ENCODE peak calls at places on chromosomes 16 and 17, in five cellular contexts. N is SK-N-SH, K is GM23248, V is MM.1S, F is HCT116. P is an unnamed sample.

GRCh38 chr16:85616608-85617311 is 3.6 kb downstream of the GSE1 start:
- DNase-seq in N (peak), K (no peak), V (no peak), F (no peak), P (no peak)

GRCh38 chr16:85579199-85579598 is 33.9 kb upstream of the GSE1 start:
- DNase-seq in N (no peak), K (no peak), V (no peak), F (no peak), P (no peak)

GRCh38 chr16:20675488-20676267 is 21.8 kb downstream of the ACSM1 start:
- DNase-seq in N (no peak), K (peak), V (no peak), F (peak), P (peak)

GRCh38 chr17:35117984-35118383 is 1.7 kb downstream of the RAD51D start:
- DNase-seq in N (no peak), K (peak), V (peak), F (no peak), P (no peak)

GRCh38 chr17:8668181-8668740 is 37.7 kb upstream of the MYH10 start:
- DNase-seq in N (no peak), K (no peak), V (no peak), F (no peak), P (no peak)

GRCh38 chr17:27296427-27296979 is 2.6 kb downstream of the WSB1 start:
- DNase-seq in N (no peak), K (peak), V (no peak), F (no peak), P (peak)

GRCh38 chr16:74568961-74569631 is 37.8 kb downstream of the GLG1 start:
- DNase-seq in N (no peak), K (peak), V (no peak), F (no peak), P (no peak)

GRCh38 chr16:87392823-87393679 is 915 bp downstream of the MAP1LC3B start:
- DNase-seq in N (peak), K (peak), V (peak), F (no peak), P (peak)

GRCh38 chr17:57584050-57584551 is 161.0 kb downstream of the CCDC182 start:
- DNase-seq in N (peak), K (peak), V (no peak), F (no peak), P (no peak)

GRCh38 chr16:24035127-24035842 is 199.5 kb downstream of the PRKCB start:
- DNase-seq in N (no peak), K (no peak), V (no peak), F (no peak), P (no peak)

GRCh38 chr17:1999557-2000251 is 25.4 kb downstream of the RTN4RL1 start:
- DNase-seq in N (peak), K (peak), V (peak), F (no peak), P (peak)

GRCh38 chr16:58041628-58041955 is 16.0 kb downstream of the MMP15 start:
- DNase-seq in N (peak), K (no peak), V (no peak), F (no peak), P (no peak)

GRCh38 chr16:58040496-58040846 is 14.9 kb downstream of the MMP15 start:
- DNase-seq in N (peak), K (no peak), V (no peak), F (no peak), P (no peak)

GRCh38 chr16:58039829-58040495 is 14.4 kb downstream of the MMP15 start:
- DNase-seq in N (peak), K (no peak), V (no peak), F (no peak), P (no peak)

GRCh38 chr16:58042001-58042885 is 16.7 kb downstream of the MMP15 start:
- DNase-seq in N (peak), K (no peak), V (no peak), F (no peak), P (no peak)

GRCh38 chr16:58040945-58041627 is 15.5 kb downstream of the MMP15 start:
- DNase-seq in N (peak), K (no peak), V (no peak), F (no peak), P (no peak)
- H2AFZ ChIP-seq in N (no peak), K (no peak), V (no peak), F (no peak), P (no peak)

DNA sequence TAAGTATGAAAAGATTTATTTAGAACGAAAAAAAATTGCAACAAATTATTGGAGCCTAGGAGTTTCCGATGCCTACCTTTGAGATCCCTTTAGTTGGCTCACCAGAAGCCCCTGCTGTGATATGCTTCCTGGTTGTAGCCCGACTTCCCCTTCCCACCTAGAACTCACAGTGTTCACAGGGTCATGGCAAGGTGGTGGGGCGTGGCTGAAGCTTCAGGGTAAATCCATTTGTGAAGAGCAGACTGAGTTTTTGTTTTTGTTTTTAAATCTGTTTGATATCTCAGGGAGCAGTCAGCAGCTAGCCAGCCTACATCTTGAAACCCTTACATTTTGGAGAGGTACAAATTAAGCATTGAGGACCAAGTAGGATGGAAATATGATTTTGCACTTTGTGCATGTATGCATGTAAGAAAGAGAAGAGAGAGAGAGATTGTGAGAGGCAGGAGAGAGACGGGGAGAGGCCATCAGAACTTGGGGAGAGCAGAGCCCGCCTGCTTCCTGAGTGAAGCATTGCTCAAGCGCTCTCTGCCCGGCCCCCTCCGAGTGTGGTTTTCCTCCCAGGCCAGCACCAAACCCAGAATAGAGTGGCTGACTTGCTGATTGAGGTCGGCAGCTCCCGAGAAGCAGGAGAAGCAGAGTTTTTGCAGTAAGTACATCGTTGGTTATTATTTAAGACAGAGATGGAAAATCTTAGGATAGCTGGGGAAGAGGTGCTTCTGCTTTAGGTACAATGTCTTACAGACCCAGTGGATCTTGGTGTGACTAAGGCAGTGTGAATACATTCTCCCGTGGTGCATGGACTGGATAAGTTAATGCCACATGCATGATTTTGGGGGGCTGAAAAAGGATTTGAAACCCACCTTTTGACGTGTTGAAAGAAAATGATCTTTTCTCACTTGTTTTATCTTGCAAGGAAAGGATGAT is 64.2 kb downstream of the SPECC1 start:
- DNase-seq in N (no peak), K (no peak), V (peak), F (no peak), P (no peak)
- TF ChIP-seq EZH2phosphoT487 in N (no peak), K (no peak), V (no peak), F (no peak), P (no peak)

GRCh38 chr17:81350320-81350686 is 45.0 kb upstream of the BAHCC1 start:
- DNase-seq in N (no peak), K (no peak), V (no peak), F (no peak), P (no peak)
- H2AFZ ChIP-seq in N (no peak), K (no peak), V (no peak), F (peak), P (peak)

GRCh38 chr16:11612110-11612981 is 25.6 kb upstream of the LITAF start:
- DNase-seq in N (no peak), K (no peak), V (peak), F (peak), P (peak)
- TF ChIP-seq EZH2phosphoT487 in N (no peak), K (no peak), V (no peak), F (no peak), P (no peak)

DNA sequence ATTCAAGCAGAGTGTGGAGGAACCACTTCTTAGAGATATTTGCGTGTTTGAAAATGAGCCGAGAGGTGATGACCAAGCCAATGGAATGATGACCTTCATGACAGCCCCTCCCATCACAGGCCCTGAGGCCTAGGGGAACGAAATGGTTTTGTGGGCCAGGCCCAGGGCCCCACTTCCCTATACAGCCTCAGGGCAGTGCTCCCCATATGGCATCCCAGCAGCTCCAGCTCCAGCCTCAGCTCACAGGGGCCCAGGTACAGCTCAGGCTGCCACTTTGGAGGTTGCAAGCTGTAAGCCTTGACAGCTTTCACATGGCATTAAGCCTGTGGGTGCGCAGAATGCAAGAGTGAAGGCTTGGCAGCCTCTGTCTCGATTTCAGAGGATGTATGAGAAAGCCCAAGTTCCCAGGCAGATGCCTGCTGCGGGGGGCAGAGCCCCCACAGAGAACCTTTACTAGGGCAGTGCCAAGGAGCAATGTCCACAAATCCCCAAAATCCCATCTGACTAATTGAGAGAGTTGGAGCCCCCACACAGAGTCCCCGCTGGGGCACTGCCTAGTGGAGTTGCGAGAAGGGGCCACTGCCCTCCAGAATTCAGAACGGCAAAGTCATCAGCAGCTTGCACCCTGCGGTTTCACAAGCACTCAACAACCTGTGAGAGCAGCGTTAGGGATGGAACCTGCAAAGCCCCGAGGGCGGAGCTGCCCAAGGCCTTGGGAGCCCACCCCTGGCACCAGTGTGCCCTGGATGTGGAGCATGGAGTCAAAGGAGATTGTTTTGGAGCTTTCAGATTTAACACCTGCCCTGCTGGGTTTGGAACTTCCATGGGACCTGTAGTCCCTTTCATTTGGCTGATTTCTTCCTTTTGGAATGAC is 21.2 kb downstream of the CHMP6 start:
- DNase-seq in N (no peak), K (no peak), V (no peak), F (no peak), P (no peak)
- H2AFZ ChIP-seq in N (no peak), K (no peak), V (no peak), F (no peak), P (no peak)

DNA sequence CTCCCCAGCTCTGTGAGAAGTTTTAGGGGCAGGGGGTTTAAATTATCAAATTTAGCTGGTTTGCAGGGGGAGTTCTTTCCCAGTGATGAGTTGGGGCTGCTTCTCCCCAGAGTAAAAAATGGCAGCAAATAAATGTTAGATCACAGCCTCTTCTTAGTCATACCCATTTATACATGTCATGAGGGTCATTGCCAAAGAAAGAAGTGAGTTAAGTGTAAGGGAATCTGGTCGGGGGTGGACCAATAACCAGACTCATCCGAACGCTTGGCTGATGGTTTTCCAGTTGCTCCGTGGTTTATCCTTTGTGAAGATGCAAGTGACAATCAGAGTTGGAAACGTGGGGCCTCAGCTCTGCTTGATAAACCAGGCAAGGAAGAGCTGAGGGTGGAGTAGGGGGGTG is 87.1 kb downstream of the PLXDC1 start:
- DNase-seq in N (no peak), K (peak), V (no peak), F (no peak), P (no peak)
- TF ChIP-seq EZH2phosphoT487 in N (no peak), K (no peak), V (no peak), F (no peak), P (no peak)

GRCh38 chr16:72246423-72246822 is 74.5 kb upstream of the PMFBP1 start:
- DNase-seq in N (no peak), K (no peak), V (peak), F (no peak), P (no peak)

GRCh38 chr16:72241930-72242329 is 70.0 kb upstream of the PMFBP1 start:
- DNase-seq in N (peak), K (peak), V (peak), F (peak), P (peak)

GRCh38 chr16:72242757-72243156 is 70.8 kb upstream of the PMFBP1 start:
- DNase-seq in N (no peak), K (no peak), V (no peak), F (no peak), P (no peak)

GRCh38 chr16:72244853-72245252 is 72.9 kb upstream of the PMFBP1 start:
- DNase-seq in N (no peak), K (no peak), V (no peak), F (no peak), P (no peak)

GRCh38 chr16:72247821-72248253 is 75.9 kb upstream of the PMFBP1 start:
- DNase-seq in N (no peak), K (peak), V (no peak), F (no peak), P (no peak)
- H2AFZ ChIP-seq in N (peak), K (peak), V (no peak), F (no peak), P (no peak)

DNA sequence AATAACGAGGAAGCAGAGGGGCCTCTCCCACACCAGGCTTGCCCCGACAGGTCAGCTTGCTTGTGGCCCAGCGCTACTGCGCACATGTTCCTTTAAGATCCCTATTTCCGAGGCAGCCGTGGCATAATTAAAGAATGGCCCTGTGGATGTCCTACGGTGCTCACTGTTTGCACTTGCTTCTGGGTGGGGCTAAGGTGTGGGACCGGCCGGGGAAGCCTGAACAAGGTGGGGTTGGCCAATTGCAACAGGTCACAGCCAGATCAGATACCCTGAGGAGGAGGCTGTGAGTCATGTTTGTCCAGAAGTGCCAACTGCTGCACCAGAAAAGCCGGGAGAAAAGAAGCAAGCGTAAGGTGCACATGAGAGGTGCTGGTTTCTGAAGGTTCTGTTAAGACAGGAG is 158.5 kb upstream of the CACNG5 start:
- DNase-seq in N (no peak), K (peak), V (no peak), F (peak), P (peak)
- TF ChIP-seq EZH2phosphoT487 in N (no peak), K (no peak), V (no peak), F (no peak), P (no peak)

GRCh38 chr17:18185391-18185790 is 1.8 kb downstream of the ALKBH5 start:
- DNase-seq in N (no peak), K (peak), V (no peak), F (no peak), P (no peak)

GRCh38 chr17:18182978-18183333 is 672 bp upstream of the ALKBH5 start:
- DNase-seq in N (peak), K (peak), V (peak), F (no peak), P (peak)

GRCh38 chr17:18183334-18184142 is at the start of gene ALKBH5:
- DNase-seq in N (peak), K (peak), V (peak), F (peak), P (peak)

GRCh38 chr17:18185832-18186231 is 2.2 kb downstream of the ALKBH5 start:
- DNase-seq in N (no peak), K (peak), V (no peak), F (no peak), P (no peak)

DNA sequence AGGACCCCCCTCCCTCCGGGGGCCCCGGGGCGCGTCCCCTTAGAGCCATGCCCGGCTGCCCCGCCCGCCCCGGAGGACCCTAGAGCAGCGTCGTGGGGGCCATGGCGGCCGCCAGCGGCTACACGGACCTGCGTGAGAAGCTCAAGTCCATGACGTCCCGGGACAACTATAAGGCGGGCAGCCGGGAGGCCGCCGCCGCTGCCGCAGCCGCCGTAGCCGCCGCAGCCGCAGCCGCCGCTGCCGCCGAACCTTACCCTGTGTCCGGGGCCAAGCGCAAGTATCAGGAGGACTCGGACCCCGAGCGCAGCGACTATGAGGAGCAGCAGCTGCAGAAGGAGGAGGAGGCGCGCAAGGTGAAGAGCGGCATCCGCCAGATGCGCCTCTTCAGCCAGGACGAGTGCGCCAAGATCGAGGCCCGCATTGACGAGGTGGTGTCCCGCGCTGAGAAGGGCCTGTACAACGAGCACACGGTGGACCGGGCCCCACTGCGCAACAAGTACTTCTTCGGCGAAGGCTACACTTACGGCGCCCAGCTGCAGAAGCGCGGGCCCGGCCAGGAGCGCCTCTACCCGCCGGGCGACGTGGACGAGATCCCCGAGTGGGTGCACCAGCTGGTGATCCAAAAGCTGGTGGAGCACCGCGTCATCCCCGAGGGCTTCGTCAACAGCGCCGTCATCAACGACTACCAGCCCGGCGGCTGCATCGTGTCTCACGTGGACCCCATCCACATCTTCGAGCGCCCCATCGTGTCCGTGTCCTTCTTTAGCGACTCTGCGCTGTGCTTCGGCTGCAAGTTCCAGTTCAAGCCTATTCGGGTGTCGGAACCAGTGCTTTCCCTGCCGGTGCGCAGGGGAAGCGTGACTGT is 747 bp downstream of the ALKBH5 start:
- DNase-seq in N (no peak), K (peak), V (peak), F (no peak), P (peak)
- H2AFZ ChIP-seq in N (no peak), K (no peak), V (peak), F (no peak), P (peak)

GRCh38 chr17:40614431-40615294 is 33.0 kb downstream of the SMARCE1 start:
- DNase-seq in N (no peak), K (no peak), V (no peak), F (no peak), P (no peak)
- TF ChIP-seq EZH2phosphoT487 in N (no peak), K (no peak), V (no peak), F (no peak), P (no peak)